ENCODE peak calls at places on chromosomes 3 and 15, in nine cellular contexts. S is stomach, A is thyroid gland, V is amygdala, R is Kasumi-1, X is NB4, M is HS-27A, C is progenitor cell of endocrine pancreas, P is HT1080. J is an unnamed sample.

GRCh38 chr3:148158210-148158609 is 539.5 kb upstream of the AGTR1 start:
- DNase-seq in S (no peak), A (no peak), V (no peak), R (peak), X (no peak), M (peak), C (no peak), P (peak), J (no peak)

GRCh38 chr3:19885468-19885867 is 48.5 kb downstream of the EFHB start:
- DNase-seq in S (no peak), A (no peak), V (no peak), R (peak), X (peak), M (no peak), C (no peak), P (no peak), J (no peak)

GRCh38 chr3:195312714-195313113 is 41.8 kb upstream of the XXYLT1 start:
- DNase-seq in S (no peak), A (no peak), V (no peak), R (no peak), X (no peak), M (no peak), C (no peak), P (no peak), J (no peak)

GRCh38 chr3:58392191-58392590 is 41.4 kb downstream of the PDHB start:
- DNase-seq in S (no peak), A (no peak), V (no peak), R (no peak), X (no peak), M (no peak), C (no peak), P (no peak), J (no peak)

GRCh38 chr15:66389859-66390382 is 3.2 kb downstream of the MAP2K1 start:
- DNase-seq in S (no peak), A (no peak), V (no peak), R (no peak), X (peak), M (no peak), C (no peak), P (peak), J (no peak)

GRCh38 chr15:65399001-65399706 is 21.4 kb upstream of the IGDCC3 start:
- DNase-seq in S (no peak), A (no peak), V (no peak), R (no peak), X (no peak), M (no peak), C (no peak), P (no peak), J (no peak)

GRCh38 chr15:92158426-92158825 is 235.3 kb upstream of the ST8SIA2 start:
- DNase-seq in S (peak), A (no peak), V (no peak), R (no peak), X (no peak), M (no peak), C (no peak), P (peak), J (no peak)

GRCh38 chr15:76057332-76058000 is 2.3 kb upstream of the TMEM266 start:
- DNase-seq in S (peak), A (peak), V (no peak), R (peak), X (peak), M (peak), C (peak), P (peak), J (no peak)

GRCh38 chr3:197352382-197352781 is 54.0 kb upstream of the DLG1 start:
- DNase-seq in S (peak), A (peak), V (no peak), R (no peak), X (no peak), M (no peak), C (no peak), P (peak), J (no peak)

GRCh38 chr3:101312545-101312944 is 7.8 kb downstream of the IMPG2 start:
- DNase-seq in S (no peak), A (no peak), V (no peak), R (no peak), X (no peak), M (no peak), C (no peak), P (no peak), J (no peak)

GRCh38 chr3:150751781-150752263 is 11.1 kb downstream of the SIAH2 start:
- DNase-seq in S (peak), A (peak), V (no peak), R (no peak), X (no peak), M (no peak), C (no peak), P (no peak), J (no peak)

GRCh38 chr3:186320862-186321568 is 41.0 kb downstream of the DGKG start:
- DNase-seq in S (no peak), A (no peak), V (no peak), R (no peak), X (no peak), M (no peak), C (no peak), P (peak), J (no peak)

GRCh38 chr15:63372753-63373152 is 8.9 kb downstream of the CA12 start:
- DNase-seq in S (no peak), A (no peak), V (no peak), R (no peak), X (no peak), M (no peak), C (no peak), P (no peak), J (no peak)

GRCh38 chr15:63025460-63025859 is 17.1 kb upstream of the TPM1 start:
- DNase-seq in S (no peak), A (no peak), V (no peak), R (peak), X (peak), M (no peak), C (no peak), P (no peak), J (no peak)

GRCh38 chr3:189488241-189488767 is 142.9 kb upstream of the TP63 start:
- DNase-seq in S (no peak), A (no peak), V (no peak), R (no peak), X (no peak), M (no peak), C (no peak), P (peak), J (no peak)

GRCh38 chr3:40381904-40382616 is 4.9 kb upstream of the ENTPD3 start:
- DNase-seq in S (no peak), A (no peak), V (no peak), R (no peak), X (no peak), M (no peak), C (no peak), P (no peak), J (no peak)

GRCh38 chr15:85673326-85673725 is 121.4 kb downstream of the KLHL25 start:
- DNase-seq in S (no peak), A (no peak), V (no peak), R (no peak), X (no peak), M (no peak), C (no peak), P (no peak), J (no peak)

GRCh38 chr3:152769523-152769922 is 65.4 kb upstream of the P2RY1 start:
- DNase-seq in S (no peak), A (no peak), V (no peak), R (no peak), X (peak), M (no peak), C (no peak), P (no peak), J (no peak)

GRCh38 chr15:74958320-74958907 is 1.8 kb upstream of the RPP25 start:
- DNase-seq in S (peak), A (peak), V (no peak), R (no peak), X (no peak), M (no peak), C (no peak), P (no peak), J (no peak)

GRCh38 chr3:114299421-114299820 is 5.6 kb downstream of the TIGIT start:
- DNase-seq in S (no peak), A (peak), V (no peak), R (peak), X (peak), M (no peak), C (no peak), P (peak), J (no peak)

GRCh38 chr3:106765342-106765741 is 611.9 kb upstream of the CCDC54 start:
- DNase-seq in S (no peak), A (no peak), V (no peak), R (no peak), X (peak), M (peak), C (no peak), P (peak), J (no peak)

GRCh38 chr15:39199076-39199475 is 381.8 kb upstream of the THBS1 start:
- DNase-seq in S (no peak), A (peak), V (no peak), R (no peak), X (no peak), M (no peak), C (no peak), P (no peak), J (no peak)

GRCh38 chr15:31487811-31488436 is 161.3 kb downstream of the KLF13 start:
- DNase-seq in S (peak), A (no peak), V (no peak), R (no peak), X (peak), M (peak), C (peak), P (no peak), J (no peak)

GRCh38 chr3:10672422-10672821 is 143.6 kb upstream of the SLC6A11 start:
- DNase-seq in S (no peak), A (no peak), V (no peak), R (no peak), X (no peak), M (no peak), C (no peak), P (no peak), J (no peak)

GRCh38 chr3:170171563-170171962 is 10.0 kb downstream of the PHC3 start:
- DNase-seq in S (no peak), A (no peak), V (no peak), R (no peak), X (no peak), M (no peak), C (no peak), P (no peak), J (no peak)

GRCh38 chr3:175432338-175433025 is 573.3 kb downstream of the NAALADL2 start:
- DNase-seq in S (no peak), A (no peak), V (no peak), R (no peak), X (no peak), M (no peak), C (no peak), P (no peak), J (no peak)

GRCh38 chr3:142433110-142433509 is 14.7 kb downstream of the XRN1 start:
- DNase-seq in S (no peak), A (no peak), V (no peak), R (no peak), X (no peak), M (no peak), C (no peak), P (no peak), J (no peak)

GRCh38 chr3:37811625-37812356 is 49.9 kb upstream of the CTDSPL start:
- DNase-seq in S (no peak), A (no peak), V (no peak), R (no peak), X (no peak), M (no peak), C (no peak), P (no peak), J (no peak)

GRCh38 chr3:158789592-158789991 is 12.3 kb upstream of the MFSD1 start:
- DNase-seq in S (no peak), A (no peak), V (no peak), R (peak), X (peak), M (no peak), C (no peak), P (no peak), J (no peak)

GRCh38 chr3:193572426-193572908 is 17.8 kb upstream of the ATP13A4 start:
- DNase-seq in S (peak), A (peak), V (no peak), R (peak), X (peak), M (no peak), C (peak), P (peak), J (no peak)

GRCh38 chr15:60351066-60351465 is 46.7 kb downstream of the ANXA2 start:
- DNase-seq in S (no peak), A (no peak), V (no peak), R (no peak), X (no peak), M (no peak), C (no peak), P (no peak), J (no peak)

GRCh38 chr3:156642750-156643728 is 31.4 kb upstream of the TIPARP start:
- DNase-seq in S (no peak), A (no peak), V (peak), R (peak), X (peak), M (no peak), C (no peak), P (no peak), J (no peak)

GRCh38 chr3:146472611-146473010 is 3.2 kb upstream of the PLSCR2 start:
- DNase-seq in S (no peak), A (no peak), V (no peak), R (no peak), X (no peak), M (no peak), C (no peak), P (no peak), J (no peak)

GRCh38 chr3:163327086-163327485 is 1751.2 kb downstream of the SI start:
- DNase-seq in S (no peak), A (no peak), V (no peak), R (no peak), X (no peak), M (no peak), C (no peak), P (no peak), J (no peak)

GRCh38 chr15:62639432-62639831 is 403.1 kb upstream of the TPM1 start:
- DNase-seq in S (no peak), A (no peak), V (no peak), R (no peak), X (no peak), M (no peak), C (no peak), P (no peak), J (no peak)

GRCh38 chr15:42688301-42688700 is 48.6 kb downstream of the CDAN1 start:
- DNase-seq in S (no peak), A (no peak), V (no peak), R (no peak), X (no peak), M (no peak), C (no peak), P (peak), J (no peak)

GRCh38 chr3:123327480-123327879 is 121.4 kb downstream of the ADCY5 start:
- DNase-seq in S (no peak), A (no peak), V (no peak), R (no peak), X (no peak), M (no peak), C (no peak), P (no peak), J (no peak)

GRCh38 chr3:129579991-129580390 is 26.5 kb downstream of the PLXND1 start:
- DNase-seq in S (no peak), A (no peak), V (no peak), R (no peak), X (no peak), M (no peak), C (no peak), P (no peak), J (no peak)